ENCODE peak calls at places on chromosomes 2 and 18, in six cellular contexts. Z, V, F, W, A and K are unnamed samples.

GRCh38 chr2:68190991-68191731 is 33.5 kb downstream of the PNO1 start:
- DNase-seq in Z (no peak), V (no peak), F (no peak), W (peak; percentile 75), A (peak; percentile 91), K (peak; percentile 72)

GRCh38 chr2:143758629-143759330 is 629.6 kb downstream of the ARHGAP15 start:
- DNase-seq in Z (no peak), V (no peak), F (no peak), W (peak; percentile 29), A (no peak), K (no peak)

GRCh38 chr2:32758232-32758631 is 130.4 kb downstream of the TTC27 start:
- DNase-seq in Z (no peak), V (no peak), F (no peak), W (no peak), A (no peak), K (no peak)

GRCh38 chr2:11784310-11784709 is 37.9 kb downstream of the LPIN1 start:
- DNase-seq in Z (no peak), V (no peak), F (no peak), W (no peak), A (no peak), K (no peak)

GRCh38 chr2:25920326-25920725 is 42.0 kb upstream of the ASXL2 start:
- DNase-seq in Z (no peak), V (no peak), F (no peak), W (no peak), A (peak; percentile 48), K (peak; percentile 38)

GRCh38 chr2:46026431-46026830 is 270.8 kb upstream of the EPAS1 start:
- DNase-seq in Z (no peak), V (no peak), F (no peak), W (no peak), A (no peak), K (no peak)

GRCh38 chr2:2874805-2875204 is 502.8 kb downstream of the EIPR1 start:
- DNase-seq in Z (no peak), V (no peak), F (no peak), W (no peak), A (no peak), K (no peak)

GRCh38 chr2:98515571-98515927 is 70.9 kb downstream of the INPP4A start:
- DNase-seq in Z (no peak), V (no peak), F (no peak), W (no peak), A (no peak), K (no peak)

GRCh38 chr18:61965306-61965705 is 72.5 kb upstream of the RNF152 start:
- DNase-seq in Z (no peak), V (no peak), F (no peak), W (peak; percentile 55), A (peak; percentile 76), K (no peak)

GRCh38 chr18:7954229-7954628 is 387.1 kb downstream of the PTPRM start:
- DNase-seq in Z (no peak), V (no peak), F (no peak), W (peak; percentile 60), A (peak; percentile 47), K (no peak)

GRCh38 chr2:106189325-106189724 is 4.8 kb downstream of the UXS1 start:
- DNase-seq in Z (no peak), V (no peak), F (no peak), W (no peak), A (no peak), K (no peak)

GRCh38 chr2:70946832-70947442 is 11.2 kb downstream of the ATP6V1B1 start:
- DNase-seq in Z (peak; percentile 35), V (no peak), F (peak; percentile 62), W (peak; percentile 45), A (peak; percentile 73), K (peak; percentile 33)

GRCh38 chr2:112996635-112997034 is 8.6 kb upstream of the IL36A start:
- DNase-seq in Z (no peak), V (no peak), F (no peak), W (no peak), A (no peak), K (no peak)

GRCh38 chr2:19785867-19786266 is 115.9 kb downstream of the TTC32 start:
- DNase-seq in Z (no peak), V (no peak), F (no peak), W (no peak), A (no peak), K (no peak)
- H3K4me3 ChIP-seq in Z (no peak overlapping the region), V (no peak overlapping the region), F (no peak overlapping the region), W (no peak overlapping the region), A (no peak overlapping the region), K (no peak overlapping the region)

GRCh38 chr2:42793314-42794270 is 1.2 kb upstream of the HAAO start:
- DNase-seq in Z (no peak), V (peak; percentile 61), F (no peak), W (no peak), A (no peak), K (no peak)
- H3K4me3 ChIP-seq in Z (peak overlapping the region; percentile 47), V (peak overlapping the region; percentile 83), F (peak overlapping the region; percentile 44), W (peak overlapping the region; percentile 48), A (no peak overlapping the region), K (peak overlapping the region; percentile 28)

DNA sequence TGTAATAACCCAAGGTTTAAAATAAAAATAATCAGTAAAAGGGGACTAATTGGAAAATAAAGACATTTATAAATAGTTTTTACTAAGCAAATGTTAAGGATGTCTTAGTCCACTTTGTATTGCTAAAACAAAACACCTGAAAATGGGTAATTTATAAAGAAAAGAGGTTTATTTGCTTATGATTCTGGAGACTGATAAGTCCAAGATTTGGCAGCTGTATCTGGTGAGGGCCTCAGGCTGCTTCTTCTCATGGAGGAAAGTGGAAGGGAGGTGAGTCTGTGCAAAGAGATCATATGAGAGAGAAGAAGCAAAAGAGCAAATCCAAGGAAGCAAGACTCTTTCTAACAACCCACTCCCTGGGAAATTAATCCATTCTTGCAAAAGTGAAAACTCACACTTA is 299.5 kb downstream of the DSC3 start:
- DNase-seq in Z (no peak), V (no peak), F (no peak), W (no peak), A (no peak), K (no peak)
- H3K4me3 ChIP-seq in Z (no peak overlapping the region), V (no peak overlapping the region), F (no peak overlapping the region), W (no peak overlapping the region), A (no peak overlapping the region), K (no peak overlapping the region)

DNA sequence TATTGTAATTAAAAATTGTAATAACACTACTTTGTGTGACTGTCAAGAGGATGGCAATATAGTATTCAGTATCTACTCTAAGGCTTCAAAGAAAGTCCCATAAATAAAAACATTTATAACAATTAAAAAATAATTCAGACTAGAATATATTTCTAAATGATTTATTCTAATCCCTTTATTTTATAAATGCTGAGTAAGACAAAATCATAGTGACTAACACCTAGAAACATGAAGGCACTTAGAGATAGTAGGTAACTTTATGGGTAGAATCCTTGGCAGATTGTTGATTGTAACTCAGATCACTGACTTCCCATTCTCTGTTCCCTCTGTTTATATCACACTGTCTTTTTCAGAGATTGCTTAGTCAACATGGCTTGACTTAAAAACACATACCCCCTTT is 78.6 kb upstream of the EPB41L5 start:
- DNase-seq in Z (no peak), V (no peak), F (no peak), W (no peak), A (no peak), K (no peak)
- H3K4me3 ChIP-seq in Z (no peak overlapping the region), V (no peak overlapping the region), F (no peak overlapping the region), W (no peak overlapping the region), A (no peak overlapping the region), K (no peak overlapping the region)

GRCh38 chr18:37252342-37252741 is 313.3 kb downstream of the CELF4 start:
- DNase-seq in Z (no peak), V (no peak), F (no peak), W (no peak), A (no peak), K (no peak)

GRCh38 chr18:37254256-37254880 is 311.2 kb downstream of the CELF4 start:
- DNase-seq in Z (no peak), V (no peak), F (no peak), W (no peak), A (no peak), K (no peak)

GRCh38 chr18:37252854-37253396 is 312.7 kb downstream of the CELF4 start:
- DNase-seq in Z (no peak), V (no peak), F (no peak), W (no peak), A (no peak), K (no peak)

GRCh38 chr18:37254973-37255372 is 310.6 kb downstream of the CELF4 start:
- DNase-seq in Z (no peak), V (no peak), F (no peak), W (no peak), A (no peak), K (no peak)

GRCh38 chr18:37253424-37254255 is 312.0 kb downstream of the CELF4 start:
- DNase-seq in Z (no peak), V (no peak), F (peak; percentile 4), W (no peak), A (no peak), K (no peak)
- H3K4me3 ChIP-seq in Z (no peak overlapping the region), V (peak overlapping the region; percentile 21), F (no peak overlapping the region), W (no peak overlapping the region), A (no peak overlapping the region), K (no peak overlapping the region)

GRCh38 chr18:50190926-50191325 is 4.0 kb downstream of the MYO5B start:
- DNase-seq in Z (no peak), V (no peak), F (no peak), W (peak; percentile 6), A (no peak), K (no peak)

GRCh38 chr18:50193796-50194622 is 938 bp downstream of the MYO5B start:
- DNase-seq in Z (no peak), V (no peak), F (no peak), W (no peak), A (no peak), K (no peak)

GRCh38 chr18:50194623-50195532 is at the start of gene MYO5B:
- DNase-seq in Z (no peak), V (peak; percentile 39), F (peak; percentile 55), W (peak; percentile 3), A (no peak), K (no peak)

GRCh38 chr18:50195689-50196088 is 742 bp upstream of the MYO5B start:
- DNase-seq in Z (no peak), V (no peak), F (no peak), W (no peak), A (no peak), K (no peak)

GRCh38 chr18:50192903-50193795 is 1.8 kb downstream of the MYO5B start:
- DNase-seq in Z (no peak), V (no peak), F (no peak), W (no peak), A (no peak), K (no peak)
- H3K4me3 ChIP-seq in Z (no peak overlapping the region), V (no peak overlapping the region), F (no peak overlapping the region), W (no peak overlapping the region), A (no peak overlapping the region), K (no peak overlapping the region)